ENCODE peak calls at places on chromosomes 12 and 14, in ten cellular contexts. D, P, W, Y, F, C, R, H, T and A are unnamed samples.

GRCh38 chr12:89960011-89960507 is 251.4 kb upstream of the ATP2B1 start:
- DNase-seq in D (no peak), P (peak), W (peak), Y (no peak), F (no peak), C (peak), R (no peak), H (no peak), T (no peak), A (no peak)

GRCh38 chr12:26204612-26205289 is 9.4 kb downstream of the SSPN start:
- DNase-seq in D (no peak), P (no peak), W (peak), Y (no peak), F (no peak), C (no peak), R (no peak), H (no peak), T (no peak), A (no peak)

GRCh38 chr12:111624540-111624939 is 25.4 kb upstream of the ATXN2 start:
- DNase-seq in D (no peak), P (no peak), W (no peak), Y (no peak), F (no peak), C (no peak), R (no peak), H (no peak), T (no peak), A (no peak)

GRCh38 chr14:68510201-68510600 is 282.7 kb downstream of the ZFP36L1 start:
- DNase-seq in D (no peak), P (no peak), W (peak), Y (no peak), F (peak), C (peak), R (no peak), H (peak), T (no peak), A (no peak)

GRCh38 chr12:55659486-55660385 is 23.0 kb downstream of the OR10P1 start:
- DNase-seq in D (peak), P (peak), W (peak), Y (no peak), F (no peak), C (peak), R (no peak), H (no peak), T (no peak), A (no peak)

GRCh38 chr14:95346820-95347219 is 27.1 kb upstream of the CLMN start:
- DNase-seq in D (no peak), P (no peak), W (no peak), Y (no peak), F (peak), C (peak), R (no peak), H (no peak), T (no peak), A (no peak)

GRCh38 chr12:5200276-5201087 is 156.8 kb downstream of the KCNA5 start:
- DNase-seq in D (peak), P (peak), W (no peak), Y (peak), F (peak), C (no peak), R (peak), H (no peak), T (no peak), A (peak)

GRCh38 chr12:2794261-2794735 is 472 bp upstream of the FKBP4 start:
- DNase-seq in D (no peak), P (peak), W (peak), Y (no peak), F (peak), C (no peak), R (no peak), H (no peak), T (no peak), A (peak)

GRCh38 chr12:121822393-121823100 is 18.7 kb downstream of the SETD1B start:
- DNase-seq in D (no peak), P (no peak), W (no peak), Y (no peak), F (no peak), C (no peak), R (no peak), H (no peak), T (peak), A (no peak)

GRCh38 chr14:91947196-91948184 is at the start of gene FBLN5:
- DNase-seq in D (peak), P (no peak), W (peak), Y (no peak), F (peak), C (peak), R (peak), H (peak), T (peak), A (peak)

GRCh38 chr12:108839011-108839889 is 18.1 kb downstream of the SSH1 start:
- DNase-seq in D (no peak), P (no peak), W (peak), Y (no peak), F (peak), C (peak), R (no peak), H (no peak), T (no peak), A (no peak)

GRCh38 chr12:125773033-125773432 is 707.8 kb downstream of the AACS start:
- DNase-seq in D (no peak), P (peak), W (no peak), Y (peak), F (no peak), C (peak), R (peak), H (no peak), T (no peak), A (no peak)

GRCh38 chr12:96907681-96908163 is 665 bp downstream of the NEDD1 start:
- DNase-seq in D (peak), P (peak), W (peak), Y (no peak), F (no peak), C (peak), R (no peak), H (no peak), T (no peak), A (no peak)

GRCh38 chr12:122060069-122060468 is 18.5 kb upstream of the MLXIP start:
- DNase-seq in D (no peak), P (no peak), W (no peak), Y (no peak), F (no peak), C (no peak), R (no peak), H (no peak), T (no peak), A (no peak)

GRCh38 chr12:113333877-113334785 is 778 bp downstream of the SLC8B1 start:
- DNase-seq in D (no peak), P (no peak), W (no peak), Y (peak), F (no peak), C (no peak), R (no peak), H (no peak), T (peak), A (no peak)

GRCh38 chr12:127559349-127560040 is 707.5 kb upstream of the TMEM132C start:
- DNase-seq in D (peak), P (peak), W (peak), Y (peak), F (no peak), C (peak), R (peak), H (peak), T (no peak), A (no peak)

GRCh38 chr12:103520686-103521215 is 25.0 kb upstream of the C12orf42 start:
- DNase-seq in D (no peak), P (no peak), W (no peak), Y (no peak), F (no peak), C (no peak), R (no peak), H (no peak), T (no peak), A (no peak)

GRCh38 chr12:113575386-113575785 is 103.7 kb upstream of the LHX5 start:
- DNase-seq in D (no peak), P (no peak), W (no peak), Y (no peak), F (no peak), C (no peak), R (no peak), H (no peak), T (no peak), A (no peak)

GRCh38 chr12:109449845-109450532 is 27.1 kb downstream of the KCTD10 start:
- DNase-seq in D (no peak), P (no peak), W (no peak), Y (no peak), F (no peak), C (no peak), R (no peak), H (no peak), T (no peak), A (no peak)

GRCh38 chr12:27176765-27177164 is 67.3 kb upstream of the STK38L start:
- DNase-seq in D (no peak), P (no peak), W (peak), Y (no peak), F (no peak), C (peak), R (no peak), H (no peak), T (no peak), A (no peak)

DNA sequence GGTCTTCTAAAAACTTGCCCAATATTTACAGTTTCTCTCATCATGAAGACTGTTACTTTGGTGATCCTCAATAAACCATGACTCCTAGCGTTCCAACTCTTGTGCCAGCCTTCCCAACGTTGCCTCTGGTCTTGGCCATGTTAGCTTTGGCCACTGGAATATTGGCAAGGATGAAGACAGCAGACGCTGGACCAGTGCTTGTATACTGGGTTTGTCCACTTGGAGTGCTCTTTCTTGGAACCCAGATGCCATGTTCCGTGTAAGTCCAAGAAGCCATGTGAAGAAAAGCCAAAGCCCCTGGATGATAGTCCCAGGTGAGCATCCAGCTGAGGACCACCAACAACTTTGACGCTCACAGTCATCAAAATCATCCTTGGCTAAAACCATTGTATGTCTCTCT is 379.6 kb downstream of the NUAK1 start:
- DNase-seq in D (no peak), P (no peak), W (no peak), Y (no peak), F (no peak), C (no peak), R (no peak), H (no peak), T (no peak), A (no peak)
- TF ChIP-seq CTCF in D (no peak), P (no peak), W (peak), Y (no peak), F (no peak), C (no peak), R (no peak), H (no peak), T (no peak), A (no peak)

GRCh38 chr12:52413202-52413601 is 7.1 kb upstream of the KRT82 start:
- DNase-seq in D (no peak), P (no peak), W (no peak), Y (no peak), F (no peak), C (no peak), R (no peak), H (no peak), T (no peak), A (no peak)

GRCh38 chr12:52415870-52416750 is 10.0 kb upstream of the KRT82 start:
- DNase-seq in D (no peak), P (no peak), W (peak), Y (no peak), F (peak), C (peak), R (no peak), H (peak), T (no peak), A (no peak)

GRCh38 chr12:52411806-52412205 is 5.7 kb upstream of the KRT82 start:
- DNase-seq in D (no peak), P (no peak), W (no peak), Y (no peak), F (no peak), C (no peak), R (no peak), H (no peak), T (no peak), A (no peak)

GRCh38 chr12:52414936-52415335 is 8.8 kb upstream of the KRT82 start:
- DNase-seq in D (no peak), P (no peak), W (no peak), Y (no peak), F (no peak), C (no peak), R (no peak), H (no peak), T (no peak), A (no peak)

GRCh38 chr12:52413787-52414345 is 7.7 kb upstream of the KRT82 start:
- DNase-seq in D (no peak), P (no peak), W (no peak), Y (no peak), F (no peak), C (no peak), R (peak), H (no peak), T (no peak), A (no peak)
- TF ChIP-seq CTCF in D (no peak), P (no peak), W (no peak), Y (no peak), F (no peak), C (no peak), R (no peak), H (no peak), T (no peak), A (no peak)

GRCh38 chr12:100311317-100311716 is 44.3 kb downstream of the SCYL2 start:
- DNase-seq in D (no peak), P (no peak), W (no peak), Y (no peak), F (no peak), C (no peak), R (no peak), H (no peak), T (no peak), A (no peak)
- TF ChIP-seq CTCF in D (no peak), P (no peak), W (no peak), Y (no peak), F (no peak), C (no peak), R (no peak), H (no peak), T (no peak), A (no peak)

GRCh38 chr14:104473244-104473565 is 106.4 kb upstream of the C14orf180 start:
- DNase-seq in D (no peak), P (no peak), W (no peak), Y (no peak), F (no peak), C (no peak), R (peak), H (no peak), T (no peak), A (no peak)
- TF ChIP-seq CTCF in D (no peak), P (no peak), W (no peak), Y (no peak), F (no peak), C (no peak), R (no peak), H (no peak), T (no peak), A (no peak)

DNA sequence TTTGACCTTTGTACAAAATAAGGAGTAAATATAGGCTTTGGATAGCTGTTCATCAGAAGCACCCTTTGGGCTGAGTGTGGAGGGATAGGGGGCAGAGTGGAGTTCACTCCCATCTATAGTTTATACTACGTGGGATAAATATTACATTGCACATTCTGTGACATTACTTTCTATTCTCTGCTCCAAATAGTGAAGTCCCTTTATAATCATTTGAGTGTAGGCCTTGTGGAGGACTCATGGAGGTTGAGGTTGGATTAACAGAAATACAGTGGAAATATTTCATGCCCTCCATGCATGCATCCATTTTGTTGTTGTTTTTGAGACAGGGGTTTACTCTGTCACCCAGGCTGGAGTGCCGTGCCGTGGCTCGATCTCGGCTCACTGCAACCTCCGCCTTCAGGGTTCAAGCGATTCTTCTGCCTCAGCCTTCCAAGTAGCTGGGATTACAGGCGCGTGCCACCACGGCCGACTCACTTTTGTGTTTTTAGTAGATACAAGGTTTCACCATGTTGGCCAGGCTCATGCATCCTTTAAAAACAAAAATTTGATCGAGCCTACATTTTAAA is 1.4 kb downstream of the CHPT1 start:
- DNase-seq in D (no peak), P (no peak), W (peak), Y (no peak), F (no peak), C (peak), R (no peak), H (no peak), T (no peak), A (no peak)
- TF ChIP-seq CTCF in D (no peak), P (no peak), W (peak), Y (peak), F (no peak), C (peak), R (no peak), H (peak), T (no peak), A (no peak)

GRCh38 chr14:103641181-103641580 is 12.2 kb downstream of the KLC1 start:
- DNase-seq in D (no peak), P (no peak), W (no peak), Y (no peak), F (no peak), C (peak), R (no peak), H (no peak), T (no peak), A (no peak)

GRCh38 chr14:103650213-103650612 is 21.2 kb downstream of the KLC1 start:
- DNase-seq in D (no peak), P (no peak), W (no peak), Y (no peak), F (no peak), C (no peak), R (no peak), H (no peak), T (no peak), A (no peak)

GRCh38 chr14:103649001-103649400 is 20.0 kb downstream of the KLC1 start:
- DNase-seq in D (no peak), P (no peak), W (no peak), Y (no peak), F (no peak), C (no peak), R (no peak), H (no peak), T (no peak), A (no peak)

GRCh38 chr14:103651585-103651984 is 22.6 kb downstream of the KLC1 start:
- DNase-seq in D (no peak), P (no peak), W (no peak), Y (no peak), F (no peak), C (no peak), R (peak), H (no peak), T (no peak), A (no peak)

DNA sequence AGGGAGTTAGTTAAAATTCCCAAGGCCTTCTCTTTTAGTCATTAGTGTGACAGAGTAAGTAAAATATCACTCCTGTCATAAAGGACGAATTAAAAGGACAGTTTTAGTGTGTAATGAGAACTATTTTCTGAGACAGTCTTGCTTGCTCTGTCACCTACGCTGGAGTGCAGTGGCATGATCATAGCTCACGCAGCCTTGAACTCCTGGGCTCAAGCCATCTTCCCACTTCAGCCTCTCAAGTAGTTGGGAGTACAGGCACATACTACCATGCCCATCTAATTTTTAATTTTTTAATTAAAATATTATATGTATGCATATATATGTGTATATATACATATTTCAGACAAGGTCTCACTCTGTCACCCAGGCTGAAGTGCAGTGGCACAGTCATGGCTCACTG is 17.2 kb downstream of the KLC1 start:
- DNase-seq in D (no peak), P (no peak), W (no peak), Y (no peak), F (no peak), C (no peak), R (no peak), H (no peak), T (no peak), A (no peak)
- TF ChIP-seq CTCF in D (no peak), P (no peak), W (no peak), Y (no peak), F (no peak), C (no peak), R (no peak), H (no peak), T (no peak), A (no peak)

GRCh38 chr12:32895688-32896437 is 714 bp downstream of the PKP2 start:
- DNase-seq in D (peak), P (no peak), W (no peak), Y (peak), F (no peak), C (no peak), R (peak), H (no peak), T (peak), A (peak)
- TF ChIP-seq CTCF in D (no peak), P (no peak), W (peak), Y (peak), F (no peak), C (no peak), R (no peak), H (no peak), T (peak), A (no peak)

GRCh38 chr12:6961695-6962284 is 8.7 kb downstream of the PHB2 start:
- DNase-seq in D (peak), P (peak), W (peak), Y (peak), F (peak), C (peak), R (peak), H (no peak), T (peak), A (no peak)

GRCh38 chr12:6959376-6960290 is 8.5 kb downstream of the PTPN6 start:
- DNase-seq in D (no peak), P (peak), W (no peak), Y (no peak), F (no peak), C (no peak), R (no peak), H (no peak), T (peak), A (no peak)

GRCh38 chr12:6961278-6961694 is 9.2 kb downstream of the PHB2 start:
- DNase-seq in D (no peak), P (peak), W (peak), Y (peak), F (peak), C (peak), R (no peak), H (no peak), T (peak), A (no peak)

GRCh38 chr12:6958609-6959375 is 7.6 kb downstream of the PTPN6 start:
- DNase-seq in D (no peak), P (peak), W (no peak), Y (peak), F (no peak), C (no peak), R (no peak), H (no peak), T (peak), A (no peak)

GRCh38 chr12:6960291-6961277 is 9.4 kb downstream of the PTPN6 start:
- DNase-seq in D (no peak), P (peak), W (peak), Y (peak), F (no peak), C (peak), R (no peak), H (no peak), T (peak), A (no peak)
- TF ChIP-seq CTCF in D (no peak), P (peak), W (no peak), Y (peak), F (peak), C (peak), R (no peak), H (peak), T (no peak), A (no peak)